ENCODE peak calls at places on chromosomes 1 and 21, in six cellular contexts. One of them, this sample, is unnamed.

GRCh38 chr1:34876406-34876805 is 16.9 kb upstream of the SMIM12 start:
- DNase-seq in fibroblast of pulmonary artery: no peak
- DNase-seq in psoas muscle: no peak
- DNase-seq in coronary artery: no peak
- DNase-seq in cardiac fibroblast: no peak
- DNase-seq in activated CD8-positive, alpha-beta T cell treated with anti-CD3 and anti-CD28 coated beads for 36 hours: no peak
- DNase-seq in this sample: no peak

GRCh38 chr1:167291539-167292195 is 71.0 kb downstream of the POU2F1 start:
- DNase-seq in fibroblast of pulmonary artery: no peak
- DNase-seq in psoas muscle: no peak
- DNase-seq in coronary artery: no peak
- DNase-seq in cardiac fibroblast: no peak
- DNase-seq in activated CD8-positive, alpha-beta T cell treated with anti-CD3 and anti-CD28 coated beads for 36 hours: no peak
- DNase-seq in this sample: no peak

GRCh38 chr1:218377143-218377660 is 32.1 kb downstream of the TGFB2 start:
- DNase-seq in fibroblast of pulmonary artery: peak
- DNase-seq in psoas muscle: no peak
- DNase-seq in coronary artery: no peak
- DNase-seq in cardiac fibroblast: peak
- DNase-seq in activated CD8-positive, alpha-beta T cell treated with anti-CD3 and anti-CD28 coated beads for 36 hours: peak
- DNase-seq in this sample: peak

GRCh38 chr1:56081151-56081550 is 498.2 kb downstream of the PLPP3 start:
- DNase-seq in fibroblast of pulmonary artery: peak
- DNase-seq in psoas muscle: peak
- DNase-seq in coronary artery: peak
- DNase-seq in cardiac fibroblast: peak
- DNase-seq in activated CD8-positive, alpha-beta T cell treated with anti-CD3 and anti-CD28 coated beads for 36 hours: no peak
- DNase-seq in this sample: no peak

GRCh38 chr1:116359060-116359830 is 13.8 kb upstream of the ATP1A1 start:
- DNase-seq in fibroblast of pulmonary artery: peak
- DNase-seq in psoas muscle: no peak
- DNase-seq in coronary artery: no peak
- DNase-seq in cardiac fibroblast: peak
- DNase-seq in activated CD8-positive, alpha-beta T cell treated with anti-CD3 and anti-CD28 coated beads for 36 hours: no peak
- DNase-seq in this sample: no peak

GRCh38 chr1:9275567-9276034 is 17.1 kb upstream of the SPSB1 start:
- DNase-seq in fibroblast of pulmonary artery: no peak
- DNase-seq in psoas muscle: peak
- DNase-seq in coronary artery: peak
- DNase-seq in cardiac fibroblast: peak
- DNase-seq in activated CD8-positive, alpha-beta T cell treated with anti-CD3 and anti-CD28 coated beads for 36 hours: peak
- DNase-seq in this sample: peak

GRCh38 chr1:225119307-225119706 is 189.8 kb downstream of the DNAH14 start:
- DNase-seq in fibroblast of pulmonary artery: no peak
- DNase-seq in psoas muscle: no peak
- DNase-seq in coronary artery: no peak
- DNase-seq in cardiac fibroblast: no peak
- DNase-seq in activated CD8-positive, alpha-beta T cell treated with anti-CD3 and anti-CD28 coated beads for 36 hours: no peak
- DNase-seq in this sample: no peak

GRCh38 chr1:206570529-206570928 is 41.7 kb downstream of the EIF2D start:
- DNase-seq in fibroblast of pulmonary artery: no peak
- DNase-seq in psoas muscle: no peak
- DNase-seq in coronary artery: no peak
- DNase-seq in cardiac fibroblast: no peak
- DNase-seq in activated CD8-positive, alpha-beta T cell treated with anti-CD3 and anti-CD28 coated beads for 36 hours: no peak
- DNase-seq in this sample: no peak

GRCh38 chr1:31396633-31397351 is 16.2 kb upstream of the SERINC2 start:
- DNase-seq in fibroblast of pulmonary artery: peak
- DNase-seq in psoas muscle: no peak
- DNase-seq in coronary artery: no peak
- DNase-seq in cardiac fibroblast: peak
- DNase-seq in activated CD8-positive, alpha-beta T cell treated with anti-CD3 and anti-CD28 coated beads for 36 hours: peak
- DNase-seq in this sample: no peak

GRCh38 chr1:100246738-100247137 is 2.9 kb downstream of the DBT start:
- DNase-seq in fibroblast of pulmonary artery: no peak
- DNase-seq in psoas muscle: no peak
- DNase-seq in coronary artery: no peak
- DNase-seq in cardiac fibroblast: no peak
- DNase-seq in activated CD8-positive, alpha-beta T cell treated with anti-CD3 and anti-CD28 coated beads for 36 hours: no peak
- DNase-seq in this sample: no peak

GRCh38 chr21:29610960-29611359 is 312.2 kb downstream of the BACH1 start:
- DNase-seq in fibroblast of pulmonary artery: peak
- DNase-seq in psoas muscle: no peak
- DNase-seq in coronary artery: no peak
- DNase-seq in cardiac fibroblast: peak
- DNase-seq in activated CD8-positive, alpha-beta T cell treated with anti-CD3 and anti-CD28 coated beads for 36 hours: no peak
- DNase-seq in this sample: no peak

GRCh38 chr1:177925006-177925405 is 44.9 kb downstream of the SEC16B start:
- DNase-seq in fibroblast of pulmonary artery: no peak
- DNase-seq in psoas muscle: no peak
- DNase-seq in coronary artery: no peak
- DNase-seq in cardiac fibroblast: no peak
- DNase-seq in activated CD8-positive, alpha-beta T cell treated with anti-CD3 and anti-CD28 coated beads for 36 hours: no peak
- DNase-seq in this sample: no peak

GRCh38 chr1:177923441-177923840 is 46.4 kb downstream of the SEC16B start:
- DNase-seq in fibroblast of pulmonary artery: no peak
- DNase-seq in psoas muscle: no peak
- DNase-seq in coronary artery: no peak
- DNase-seq in cardiac fibroblast: no peak
- DNase-seq in activated CD8-positive, alpha-beta T cell treated with anti-CD3 and anti-CD28 coated beads for 36 hours: no peak
- DNase-seq in this sample: no peak

GRCh38 chr1:177921590-177921989 is 48.3 kb downstream of the SEC16B start:
- DNase-seq in fibroblast of pulmonary artery: no peak
- DNase-seq in psoas muscle: no peak
- DNase-seq in coronary artery: no peak
- DNase-seq in cardiac fibroblast: no peak
- DNase-seq in activated CD8-positive, alpha-beta T cell treated with anti-CD3 and anti-CD28 coated beads for 36 hours: no peak
- DNase-seq in this sample: no peak

GRCh38 chr1:177926201-177926600 is 43.7 kb downstream of the SEC16B start:
- DNase-seq in fibroblast of pulmonary artery: no peak
- DNase-seq in psoas muscle: no peak
- DNase-seq in coronary artery: no peak
- DNase-seq in cardiac fibroblast: no peak
- DNase-seq in activated CD8-positive, alpha-beta T cell treated with anti-CD3 and anti-CD28 coated beads for 36 hours: no peak
- DNase-seq in this sample: no peak

GRCh38 chr1:177922209-177922608 is 47.6 kb downstream of the SEC16B start:
- DNase-seq in fibroblast of pulmonary artery: no peak
- DNase-seq in psoas muscle: no peak
- DNase-seq in coronary artery: no peak
- DNase-seq in cardiac fibroblast: no peak
- DNase-seq in activated CD8-positive, alpha-beta T cell treated with anti-CD3 and anti-CD28 coated beads for 36 hours: no peak
- DNase-seq in this sample: no peak
- TF ChIP-seq CTCF in fibroblast of pulmonary artery: no peak
- TF ChIP-seq CTCF in psoas muscle: peak
- TF ChIP-seq CTCF in coronary artery: no peak
- TF ChIP-seq CTCF in cardiac fibroblast: no peak
- TF ChIP-seq CTCF in activated CD8-positive, alpha-beta T cell treated with anti-CD3 and anti-CD28 coated beads for 36 hours: no peak
- TF ChIP-seq CTCF in this sample: no peak

GRCh38 chr1:183673605-183674150 is 20.6 kb upstream of the APOBEC4 start:
- DNase-seq in fibroblast of pulmonary artery: no peak
- DNase-seq in psoas muscle: no peak
- DNase-seq in coronary artery: no peak
- DNase-seq in cardiac fibroblast: no peak
- DNase-seq in activated CD8-positive, alpha-beta T cell treated with anti-CD3 and anti-CD28 coated beads for 36 hours: no peak
- DNase-seq in this sample: no peak

GRCh38 chr1:183674339-183674738 is 21.2 kb upstream of the APOBEC4 start:
- DNase-seq in fibroblast of pulmonary artery: peak
- DNase-seq in psoas muscle: no peak
- DNase-seq in coronary artery: no peak
- DNase-seq in cardiac fibroblast: peak
- DNase-seq in activated CD8-positive, alpha-beta T cell treated with anti-CD3 and anti-CD28 coated beads for 36 hours: no peak
- DNase-seq in this sample: no peak

GRCh38 chr1:183675381-183675780 is 22.3 kb upstream of the APOBEC4 start:
- DNase-seq in fibroblast of pulmonary artery: no peak
- DNase-seq in psoas muscle: no peak
- DNase-seq in coronary artery: no peak
- DNase-seq in cardiac fibroblast: no peak
- DNase-seq in activated CD8-positive, alpha-beta T cell treated with anti-CD3 and anti-CD28 coated beads for 36 hours: no peak
- DNase-seq in this sample: no peak

GRCh38 chr1:183675883-183676282 is 22.8 kb upstream of the APOBEC4 start:
- DNase-seq in fibroblast of pulmonary artery: no peak
- DNase-seq in psoas muscle: no peak
- DNase-seq in coronary artery: no peak
- DNase-seq in cardiac fibroblast: no peak
- DNase-seq in activated CD8-positive, alpha-beta T cell treated with anti-CD3 and anti-CD28 coated beads for 36 hours: no peak
- DNase-seq in this sample: no peak

DNA sequence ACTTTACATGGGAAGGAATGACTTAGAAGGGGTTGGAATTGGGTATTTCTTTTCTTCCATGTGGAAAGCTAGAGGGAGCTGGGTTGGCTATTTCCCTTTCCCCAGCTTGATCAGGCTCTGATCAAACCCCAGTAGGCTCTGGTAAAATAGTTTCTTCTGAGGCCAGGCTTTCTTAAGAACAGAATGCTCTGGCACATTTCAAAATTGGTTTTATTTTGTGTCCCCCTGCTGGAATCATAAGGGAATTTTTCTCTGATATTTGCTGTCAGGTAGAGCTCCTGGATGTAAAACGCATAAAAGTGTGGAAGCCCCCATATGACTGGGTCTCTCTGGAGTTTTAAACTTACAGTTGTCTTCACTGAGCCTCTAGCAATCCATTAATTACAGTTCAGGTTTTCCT is 17.1 kb upstream of the APOBEC4 start:
- DNase-seq in fibroblast of pulmonary artery: no peak
- DNase-seq in psoas muscle: no peak
- DNase-seq in coronary artery: no peak
- DNase-seq in cardiac fibroblast: no peak
- DNase-seq in activated CD8-positive, alpha-beta T cell treated with anti-CD3 and anti-CD28 coated beads for 36 hours: no peak
- DNase-seq in this sample: no peak
- TF ChIP-seq CTCF in fibroblast of pulmonary artery: peak
- TF ChIP-seq CTCF in psoas muscle: no peak
- TF ChIP-seq CTCF in coronary artery: no peak
- TF ChIP-seq CTCF in cardiac fibroblast: no peak
- TF ChIP-seq CTCF in activated CD8-positive, alpha-beta T cell treated with anti-CD3 and anti-CD28 coated beads for 36 hours: no peak
- TF ChIP-seq CTCF in this sample: no peak

GRCh38 chr1:88982055-88982454 is 10.4 kb downstream of the KYAT3 start:
- DNase-seq in fibroblast of pulmonary artery: no peak
- DNase-seq in psoas muscle: no peak
- DNase-seq in coronary artery: no peak
- DNase-seq in cardiac fibroblast: no peak
- DNase-seq in activated CD8-positive, alpha-beta T cell treated with anti-CD3 and anti-CD28 coated beads for 36 hours: no peak
- DNase-seq in this sample: no peak

GRCh38 chr1:88985033-88985432 is 7.4 kb downstream of the KYAT3 start:
- DNase-seq in fibroblast of pulmonary artery: peak
- DNase-seq in psoas muscle: no peak
- DNase-seq in coronary artery: no peak
- DNase-seq in cardiac fibroblast: peak
- DNase-seq in activated CD8-positive, alpha-beta T cell treated with anti-CD3 and anti-CD28 coated beads for 36 hours: peak
- DNase-seq in this sample: no peak

GRCh38 chr1:88985692-88986091 is 6.7 kb downstream of the KYAT3 start:
- DNase-seq in fibroblast of pulmonary artery: no peak
- DNase-seq in psoas muscle: no peak
- DNase-seq in coronary artery: no peak
- DNase-seq in cardiac fibroblast: no peak
- DNase-seq in activated CD8-positive, alpha-beta T cell treated with anti-CD3 and anti-CD28 coated beads for 36 hours: peak
- DNase-seq in this sample: no peak

GRCh38 chr1:88984553-88984945 is 7.9 kb downstream of the KYAT3 start:
- DNase-seq in fibroblast of pulmonary artery: no peak
- DNase-seq in psoas muscle: no peak
- DNase-seq in coronary artery: no peak
- DNase-seq in cardiac fibroblast: peak
- DNase-seq in activated CD8-positive, alpha-beta T cell treated with anti-CD3 and anti-CD28 coated beads for 36 hours: no peak
- DNase-seq in this sample: no peak

GRCh38 chr1:88983791-88984552 is 8.5 kb downstream of the KYAT3 start:
- DNase-seq in fibroblast of pulmonary artery: peak
- DNase-seq in psoas muscle: no peak
- DNase-seq in coronary artery: no peak
- DNase-seq in cardiac fibroblast: peak
- DNase-seq in activated CD8-positive, alpha-beta T cell treated with anti-CD3 and anti-CD28 coated beads for 36 hours: peak
- DNase-seq in this sample: peak
- TF ChIP-seq CTCF in fibroblast of pulmonary artery: peak
- TF ChIP-seq CTCF in psoas muscle: peak
- TF ChIP-seq CTCF in coronary artery: no peak
- TF ChIP-seq CTCF in cardiac fibroblast: peak
- TF ChIP-seq CTCF in activated CD8-positive, alpha-beta T cell treated with anti-CD3 and anti-CD28 coated beads for 36 hours: peak
- TF ChIP-seq CTCF in this sample: peak

DNA sequence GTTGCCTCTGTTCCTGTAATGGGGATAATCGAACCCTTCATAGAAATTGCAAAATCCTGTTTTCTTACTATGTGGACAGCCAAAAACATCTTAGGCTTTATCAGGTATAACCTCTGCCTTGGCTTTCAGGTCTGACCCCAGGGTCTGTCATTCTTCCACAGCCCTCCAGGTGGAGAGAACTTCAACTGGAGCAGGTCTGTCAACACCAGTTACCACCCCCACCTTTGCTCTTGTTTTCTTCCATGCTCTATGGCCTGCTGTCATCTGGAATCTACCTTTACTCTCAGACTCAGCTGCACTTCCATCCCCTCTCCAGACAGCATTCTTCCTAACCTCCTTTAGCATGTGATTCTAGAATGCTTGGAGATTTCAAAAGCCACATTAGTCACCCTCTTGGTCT is 10.4 kb upstream of the GJA9 start:
- DNase-seq in fibroblast of pulmonary artery: no peak
- DNase-seq in psoas muscle: no peak
- DNase-seq in coronary artery: no peak
- DNase-seq in cardiac fibroblast: no peak
- DNase-seq in activated CD8-positive, alpha-beta T cell treated with anti-CD3 and anti-CD28 coated beads for 36 hours: peak
- DNase-seq in this sample: no peak
- TF ChIP-seq CTCF in fibroblast of pulmonary artery: no peak
- TF ChIP-seq CTCF in psoas muscle: no peak
- TF ChIP-seq CTCF in coronary artery: no peak
- TF ChIP-seq CTCF in cardiac fibroblast: no peak
- TF ChIP-seq CTCF in activated CD8-positive, alpha-beta T cell treated with anti-CD3 and anti-CD28 coated beads for 36 hours: no peak
- TF ChIP-seq CTCF in this sample: no peak

DNA sequence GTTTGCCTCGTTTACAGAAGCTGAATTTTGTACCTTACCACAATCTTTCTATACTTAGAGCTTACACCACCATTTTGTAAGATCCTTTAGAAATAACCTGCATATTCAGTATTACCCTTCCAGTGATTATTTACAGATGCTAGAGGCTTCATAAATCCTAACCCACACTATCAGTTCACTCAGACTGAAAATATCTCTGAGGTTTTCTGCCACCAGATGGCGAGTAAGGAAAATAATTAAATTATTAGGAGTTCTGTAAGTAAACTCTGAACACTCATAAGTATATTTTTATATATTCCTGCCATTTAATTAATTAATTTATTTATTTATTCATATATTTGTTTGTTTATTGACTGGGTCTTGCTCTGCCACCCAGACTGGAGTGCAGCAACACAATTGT is 1635.2 kb downstream of the PLA2G4A start:
- DNase-seq in fibroblast of pulmonary artery: no peak
- DNase-seq in psoas muscle: no peak
- DNase-seq in coronary artery: no peak
- DNase-seq in cardiac fibroblast: no peak
- DNase-seq in activated CD8-positive, alpha-beta T cell treated with anti-CD3 and anti-CD28 coated beads for 36 hours: no peak
- DNase-seq in this sample: no peak
- TF ChIP-seq CTCF in fibroblast of pulmonary artery: no peak
- TF ChIP-seq CTCF in psoas muscle: no peak
- TF ChIP-seq CTCF in coronary artery: no peak
- TF ChIP-seq CTCF in cardiac fibroblast: no peak
- TF ChIP-seq CTCF in activated CD8-positive, alpha-beta T cell treated with anti-CD3 and anti-CD28 coated beads for 36 hours: no peak
- TF ChIP-seq CTCF in this sample: no peak

This sample was measured in GM10248.